ENCODE peak calls at places on chromosome 12, in five cellular contexts. One of them, this sample, is unnamed.

GRCh38 chr12:81558031-81558430 is 201.1 kb downstream of the PPFIA2 start:
- DNase-seq in mesenchymal stem cell: peak
- DNase-seq in H9: no peak
- DNase-seq in H1: no peak
- DNase-seq in trophoblast cell: no peak
- DNase-seq in this sample: no peak

GRCh38 chr12:109549613-109550309 is 23.5 kb downstream of the MMAB start:
- DNase-seq in trophoblast cell: no peak
- DNase-seq in H1: no peak
- DNase-seq in mesenchymal stem cell: no peak
- DNase-seq in H9: no peak
- DNase-seq in this sample: no peak

GRCh38 chr12:60501124-60501729 is 905.4 kb downstream of the SLC16A7 start:
- DNase-seq in mesenchymal stem cell: peak
- DNase-seq in trophoblast cell: no peak
- DNase-seq in H9: no peak
- DNase-seq in H1: no peak
- DNase-seq in this sample: no peak

GRCh38 chr12:100827901-100828520 is 33.4 kb downstream of the ANO4 start:
- DNase-seq in mesenchymal stem cell: peak
- DNase-seq in H1: no peak
- DNase-seq in trophoblast cell: peak
- DNase-seq in H9: no peak
- DNase-seq in this sample: peak

GRCh38 chr12:8697476-8698131 is at the start of gene RIMKLB:
- DNase-seq in H9: peak
- DNase-seq in mesenchymal stem cell: peak
- DNase-seq in trophoblast cell: peak
- DNase-seq in H1: peak
- DNase-seq in this sample: peak

GRCh38 chr12:21502164-21502496 is 541 bp downstream of the GOLT1B start:
- DNase-seq in H1: no peak
- DNase-seq in trophoblast cell: peak
- DNase-seq in H9: no peak
- DNase-seq in mesenchymal stem cell: peak
- DNase-seq in this sample: no peak

GRCh38 chr12:53098354-53098981 is 1.0 kb downstream of the IGFBP6 start:
- DNase-seq in H9: peak
- DNase-seq in mesenchymal stem cell: peak
- DNase-seq in H1: no peak
- DNase-seq in trophoblast cell: no peak
- DNase-seq in this sample: no peak

GRCh38 chr12:77153706-77154105 is 88.3 kb upstream of the E2F7 start:
- DNase-seq in trophoblast cell: no peak
- DNase-seq in H1: no peak
- DNase-seq in H9: no peak
- DNase-seq in mesenchymal stem cell: no peak
- DNase-seq in this sample: no peak

GRCh38 chr12:31369712-31370521 is 44.0 kb upstream of the SINHCAF start:
- DNase-seq in H1: no peak
- DNase-seq in H9: peak
- DNase-seq in mesenchymal stem cell: peak
- DNase-seq in trophoblast cell: peak
- DNase-seq in this sample: peak

GRCh38 chr12:104182144-104182543 is 33.4 kb upstream of the TXNRD1 start:
- DNase-seq in mesenchymal stem cell: no peak
- DNase-seq in H9: no peak
- DNase-seq in trophoblast cell: peak
- DNase-seq in H1: no peak
- DNase-seq in this sample: no peak

GRCh38 chr12:13536219-13536910 is 339.8 kb downstream of the EMP1 start:
- DNase-seq in trophoblast cell: no peak
- DNase-seq in H1: no peak
- DNase-seq in H9: no peak
- DNase-seq in mesenchymal stem cell: no peak
- DNase-seq in this sample: no peak

GRCh38 chr12:12919666-12920435 is 28.5 kb downstream of the GPRC5A start:
- DNase-seq in trophoblast cell: peak
- DNase-seq in mesenchymal stem cell: no peak
- DNase-seq in H1: no peak
- DNase-seq in H9: no peak
- DNase-seq in this sample: no peak

GRCh38 chr12:66417217-66417616 is 114.9 kb downstream of the HELB start:
- DNase-seq in mesenchymal stem cell: no peak
- DNase-seq in H9: no peak
- DNase-seq in H1: no peak
- DNase-seq in trophoblast cell: no peak
- DNase-seq in this sample: no peak

GRCh38 chr12:113040722-113041168 is 15.8 kb upstream of the DTX1 start:
- DNase-seq in mesenchymal stem cell: peak
- DNase-seq in H1: no peak
- DNase-seq in trophoblast cell: peak
- DNase-seq in H9: no peak
- DNase-seq in this sample: no peak

GRCh38 chr12:82705774-82706173 is 19.1 kb downstream of the TMTC2 start:
- DNase-seq in H9: no peak
- DNase-seq in H1: no peak
- DNase-seq in trophoblast cell: no peak
- DNase-seq in mesenchymal stem cell: no peak
- DNase-seq in this sample: no peak

GRCh38 chr12:12095016-12095415 is 24.3 kb downstream of the BCL2L14 start:
- DNase-seq in H9: no peak
- DNase-seq in trophoblast cell: no peak
- DNase-seq in mesenchymal stem cell: peak
- DNase-seq in H1: no peak
- DNase-seq in this sample: no peak

GRCh38 chr12:20520572-20520971 is 152.2 kb downstream of the PDE3A start:
- DNase-seq in H9: no peak
- DNase-seq in mesenchymal stem cell: no peak
- DNase-seq in trophoblast cell: no peak
- DNase-seq in H1: no peak
- DNase-seq in this sample: no peak

GRCh38 chr12:70543444-70543843 is 93.8 kb downstream of the PTPRB start:
- DNase-seq in trophoblast cell: no peak
- DNase-seq in H1: no peak
- DNase-seq in mesenchymal stem cell: peak
- DNase-seq in H9: no peak
- DNase-seq in this sample: no peak

GRCh38 chr12:80101126-80101525 is 1.8 kb downstream of the OTOGL start:
- DNase-seq in trophoblast cell: no peak
- DNase-seq in H9: no peak
- DNase-seq in mesenchymal stem cell: peak
- DNase-seq in H1: no peak
- DNase-seq in this sample: no peak

GRCh38 chr12:46470975-46471374 is 98.4 kb upstream of the SLC38A2 start:
- DNase-seq in H9: no peak
- DNase-seq in trophoblast cell: no peak
- DNase-seq in H1: no peak
- DNase-seq in mesenchymal stem cell: peak
- DNase-seq in this sample: no peak

GRCh38 chr12:58818546-58818945 is 101.8 kb downstream of the LRIG3 start:
- DNase-seq in trophoblast cell: no peak
- DNase-seq in H9: no peak
- DNase-seq in mesenchymal stem cell: peak
- DNase-seq in H1: no peak
- DNase-seq in this sample: no peak

GRCh38 chr12:13347241-13348043 is 150.9 kb downstream of the EMP1 start:
- DNase-seq in trophoblast cell: no peak
- DNase-seq in H9: no peak
- DNase-seq in H1: no peak
- DNase-seq in mesenchymal stem cell: peak
- DNase-seq in this sample: no peak

GRCh38 chr12:79451988-79452387 is 238.8 kb downstream of the PAWR start:
- DNase-seq in H9: no peak
- DNase-seq in trophoblast cell: peak
- DNase-seq in H1: no peak
- DNase-seq in mesenchymal stem cell: peak
- DNase-seq in this sample: no peak

GRCh38 chr12:110680032-110680431 is 8.9 kb downstream of the HVCN1 start:
- DNase-seq in trophoblast cell: no peak
- DNase-seq in H1: no peak
- DNase-seq in mesenchymal stem cell: no peak
- DNase-seq in H9: no peak
- DNase-seq in this sample: no peak

GRCh38 chr12:2246358-2246757 is 193.6 kb downstream of the CACNA1C start:
- DNase-seq in H9: no peak
- DNase-seq in H1: no peak
- DNase-seq in mesenchymal stem cell: no peak
- DNase-seq in trophoblast cell: no peak
- DNase-seq in this sample: no peak

GRCh38 chr12:88471641-88472040 is 108.6 kb downstream of the KITLG start:
- DNase-seq in H9: no peak
- DNase-seq in H1: no peak
- DNase-seq in trophoblast cell: no peak
- DNase-seq in mesenchymal stem cell: peak
- DNase-seq in this sample: peak

GRCh38 chr12:117085318-117085947 is 13.8 kb downstream of the TESC start:
- DNase-seq in H9: no peak
- DNase-seq in trophoblast cell: no peak
- DNase-seq in mesenchymal stem cell: no peak
- DNase-seq in H1: no peak
- DNase-seq in this sample: no peak

GRCh38 chr12:56142184-56142784 is 10.1 kb upstream of the MYL6B start:
- DNase-seq in mesenchymal stem cell: no peak
- DNase-seq in H9: no peak
- DNase-seq in trophoblast cell: no peak
- DNase-seq in H1: no peak
- DNase-seq in this sample: no peak

GRCh38 chr12:27965966-27966365 is 6.6 kb downstream of the PTHLH start:
- DNase-seq in trophoblast cell: no peak
- DNase-seq in H9: no peak
- DNase-seq in H1: no peak
- DNase-seq in mesenchymal stem cell: peak
- DNase-seq in this sample: no peak

GRCh38 chr12:50637870-50638481 is 125.9 kb upstream of the ATF1 start:
- DNase-seq in H1: no peak
- DNase-seq in mesenchymal stem cell: peak
- DNase-seq in H9: no peak
- DNase-seq in trophoblast cell: peak
- DNase-seq in this sample: no peak
- H3K18ac ChIP-seq in H1: no peak
- H3K18ac ChIP-seq in mesenchymal stem cell: no peak
- H3K18ac ChIP-seq in H9: no peak
- H3K18ac ChIP-seq in trophoblast cell: no peak
- H3K18ac ChIP-seq in this sample: no peak

GRCh38 chr12:38745601-38746000 is 159.8 kb downstream of the CPNE8 start:
- DNase-seq in trophoblast cell: no peak
- DNase-seq in H9: peak
- DNase-seq in mesenchymal stem cell: no peak
- DNase-seq in H1: no peak
- DNase-seq in this sample: no peak
- H2BK12ac ChIP-seq in trophoblast cell: no peak
- H2BK12ac ChIP-seq in H9: no peak
- H2BK12ac ChIP-seq in mesenchymal stem cell: no peak
- H2BK12ac ChIP-seq in H1: no peak
- H2BK12ac ChIP-seq in this sample: no peak

DNA sequence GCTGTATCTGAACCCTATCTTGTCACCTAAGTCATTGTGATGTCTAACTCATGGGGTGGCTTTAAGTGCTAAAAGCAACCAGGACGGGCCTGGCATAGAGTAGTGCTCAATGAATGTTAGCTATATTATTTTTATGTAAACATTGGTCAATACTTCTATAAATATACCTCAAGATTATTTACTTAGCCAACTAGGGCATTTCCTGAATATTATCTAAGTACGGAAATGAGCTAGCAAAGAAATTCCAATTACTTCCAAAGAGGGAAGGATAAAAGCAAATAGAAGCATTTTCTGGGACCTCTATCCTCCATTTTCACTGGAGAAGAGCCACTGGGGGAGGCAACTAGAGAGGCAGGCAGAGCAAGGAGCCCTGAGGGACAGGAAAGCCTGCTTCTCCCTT is 20.6 kb downstream of the CCDC92 start:
- DNase-seq in trophoblast cell: no peak
- DNase-seq in H9: no peak
- DNase-seq in mesenchymal stem cell: peak
- DNase-seq in H1: no peak
- DNase-seq in this sample: no peak
- H3K18ac ChIP-seq in trophoblast cell: no peak
- H3K18ac ChIP-seq in H9: no peak
- H3K18ac ChIP-seq in mesenchymal stem cell: no peak
- H3K18ac ChIP-seq in H1: no peak
- H3K18ac ChIP-seq in this sample: no peak

GRCh38 chr12:68281685-68282084 is 28.3 kb upstream of the IL22 start:
- DNase-seq in H1: no peak
- DNase-seq in trophoblast cell: no peak
- DNase-seq in mesenchymal stem cell: no peak
- DNase-seq in H9: no peak
- DNase-seq in this sample: no peak
- H2BK12ac ChIP-seq in H1: no peak
- H2BK12ac ChIP-seq in trophoblast cell: no peak
- H2BK12ac ChIP-seq in mesenchymal stem cell: no peak
- H2BK12ac ChIP-seq in H9: no peak
- H2BK12ac ChIP-seq in this sample: no peak

DNA sequence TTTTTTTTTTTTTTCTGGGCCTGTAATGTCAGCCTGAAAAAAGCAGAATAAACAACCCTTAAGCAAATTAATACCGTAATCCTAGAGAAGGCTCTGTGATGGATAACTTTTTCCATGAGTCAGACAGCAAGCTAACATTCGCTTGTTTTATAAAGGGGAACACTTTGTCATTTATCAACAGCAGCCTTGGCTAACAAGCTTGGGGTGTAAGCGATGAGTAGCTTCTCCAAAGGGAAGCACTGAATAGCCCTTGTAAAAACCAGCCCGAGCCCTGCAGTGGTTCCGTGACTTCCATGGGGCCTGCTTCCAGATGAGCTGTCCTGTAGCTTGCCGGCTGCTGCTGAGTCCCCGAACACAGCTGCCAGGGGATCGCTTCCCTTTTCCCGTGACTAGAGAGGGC is 29.6 kb downstream of the CD9 start:
- DNase-seq in trophoblast cell: peak
- DNase-seq in H9: no peak
- DNase-seq in H1: no peak
- DNase-seq in mesenchymal stem cell: peak
- DNase-seq in this sample: no peak
- H3K18ac ChIP-seq in trophoblast cell: no peak
- H3K18ac ChIP-seq in H9: no peak
- H3K18ac ChIP-seq in H1: no peak
- H3K18ac ChIP-seq in mesenchymal stem cell: peak
- H3K18ac ChIP-seq in this sample: no peak

This sample was measured in neuronal stem cell.